ENCODE peak calls at places on chromosome 11, in five cellular contexts. One of them, this sample, is unnamed.

GRCh38 chr11:92977401-92977800 is 8.0 kb downstream of the MTNR1B start:
- DNase-seq in H1: no peak
- DNase-seq in HepG2: no peak
- DNase-seq in K562: no peak
- DNase-seq in GM12878: no peak
- DNase-seq in this sample: no peak

GRCh38 chr11:2760196-2760871 is 60.5 kb upstream of the KCNQ1OT1 start:
- DNase-seq in H1: no peak
- DNase-seq in HepG2: no peak
- DNase-seq in K562: no peak
- DNase-seq in GM12878: no peak
- DNase-seq in this sample: no peak

GRCh38 chr11:1198766-1199688 is 23.8 kb upstream of the MUC5B start:
- DNase-seq in H1: no peak
- DNase-seq in HepG2: no peak
- DNase-seq in K562: no peak
- DNase-seq in GM12878: no peak
- DNase-seq in this sample: no peak

GRCh38 chr11:133784359-133784758 is 61.0 kb downstream of the SPATA19 start:
- DNase-seq in H1: no peak
- DNase-seq in HepG2: no peak
- DNase-seq in K562: no peak
- DNase-seq in GM12878: no peak
- DNase-seq in this sample: no peak

GRCh38 chr11:13682212-13682611 is 13.7 kb downstream of the FAR1 start:
- DNase-seq in H1: no peak
- DNase-seq in HepG2: no peak
- DNase-seq in K562: no peak
- DNase-seq in GM12878: no peak
- DNase-seq in this sample: no peak

GRCh38 chr11:34909435-34909834 is 6.7 kb downstream of the APIP start:
- DNase-seq in H1: no peak
- DNase-seq in HepG2: no peak
- DNase-seq in K562: no peak
- DNase-seq in GM12878: no peak
- DNase-seq in this sample: no peak

GRCh38 chr11:62144641-62145255 is 20.9 kb downstream of the INCENP start:
- DNase-seq in H1: no peak
- DNase-seq in HepG2: no peak
- DNase-seq in K562: no peak
- DNase-seq in GM12878: no peak
- DNase-seq in this sample: no peak

GRCh38 chr11:75986966-75987365 is 172.0 kb downstream of the UVRAG start:
- DNase-seq in H1: no peak
- DNase-seq in HepG2: no peak
- DNase-seq in K562: no peak
- DNase-seq in GM12878: no peak
- DNase-seq in this sample: no peak

GRCh38 chr11:112925516-112926310 is 35.5 kb upstream of the NCAM1 start:
- DNase-seq in H1: no peak
- DNase-seq in HepG2: no peak
- DNase-seq in K562: no peak
- DNase-seq in GM12878: no peak
- DNase-seq in this sample: no peak

GRCh38 chr11:101706541-101706940 is 122.7 kb upstream of the TRPC6 start:
- DNase-seq in H1: no peak
- DNase-seq in HepG2: no peak
- DNase-seq in K562: no peak
- DNase-seq in GM12878: no peak
- DNase-seq in this sample: no peak

GRCh38 chr11:66718320-66718971 is 10.6 kb downstream of the SPTBN2 start:
- DNase-seq in H1: no peak
- DNase-seq in HepG2: peak
- DNase-seq in K562: no peak
- DNase-seq in GM12878: no peak
- DNase-seq in this sample: peak

GRCh38 chr11:129728571-129728970 is 87.1 kb upstream of the TMEM45B start:
- DNase-seq in H1: no peak
- DNase-seq in HepG2: no peak
- DNase-seq in K562: no peak
- DNase-seq in GM12878: no peak
- DNase-seq in this sample: no peak

GRCh38 chr11:130801287-130802146 is 114.8 kb downstream of the SNX19 start:
- DNase-seq in H1: no peak
- DNase-seq in HepG2: no peak
- DNase-seq in K562: no peak
- DNase-seq in GM12878: no peak
- DNase-seq in this sample: no peak

GRCh38 chr11:3108183-3108721 is 51.0 kb upstream of the CARS1 start:
- DNase-seq in H1: no peak
- DNase-seq in HepG2: no peak
- DNase-seq in K562: no peak
- DNase-seq in GM12878: no peak
- DNase-seq in this sample: no peak

GRCh38 chr11:119460582-119460981 is 37.6 kb upstream of the THY1 start:
- DNase-seq in H1: no peak
- DNase-seq in HepG2: no peak
- DNase-seq in K562: no peak
- DNase-seq in GM12878: no peak
- DNase-seq in this sample: no peak
- TF ChIP-seq CREB1 in H1: no peak
- TF ChIP-seq CREB1 in HepG2: no peak
- TF ChIP-seq CREB1 in K562: no peak
- TF ChIP-seq CREB1 in GM12878: no peak
- TF ChIP-seq CREB1 in this sample: no peak

GRCh38 chr11:118606157-118606843 is 1.1 kb upstream of the PHLDB1 start:
- DNase-seq in H1: no peak
- DNase-seq in HepG2: no peak
- DNase-seq in K562: peak
- DNase-seq in GM12878: no peak
- DNase-seq in this sample: peak
- TF ChIP-seq CREB1 in H1: no peak
- TF ChIP-seq CREB1 in HepG2: no peak
- TF ChIP-seq CREB1 in K562: no peak
- TF ChIP-seq CREB1 in GM12878: no peak
- TF ChIP-seq CREB1 in this sample: no peak

GRCh38 chr11:95338430-95338991 is 107.5 kb upstream of the SESN3 start:
- DNase-seq in H1: no peak
- DNase-seq in HepG2: no peak
- DNase-seq in K562: peak
- DNase-seq in GM12878: no peak
- DNase-seq in this sample: peak
- TF ChIP-seq CREB1 in H1: no peak
- TF ChIP-seq CREB1 in HepG2: no peak
- TF ChIP-seq CREB1 in K562: no peak
- TF ChIP-seq CREB1 in GM12878: no peak
- TF ChIP-seq CREB1 in this sample: no peak

DNA sequence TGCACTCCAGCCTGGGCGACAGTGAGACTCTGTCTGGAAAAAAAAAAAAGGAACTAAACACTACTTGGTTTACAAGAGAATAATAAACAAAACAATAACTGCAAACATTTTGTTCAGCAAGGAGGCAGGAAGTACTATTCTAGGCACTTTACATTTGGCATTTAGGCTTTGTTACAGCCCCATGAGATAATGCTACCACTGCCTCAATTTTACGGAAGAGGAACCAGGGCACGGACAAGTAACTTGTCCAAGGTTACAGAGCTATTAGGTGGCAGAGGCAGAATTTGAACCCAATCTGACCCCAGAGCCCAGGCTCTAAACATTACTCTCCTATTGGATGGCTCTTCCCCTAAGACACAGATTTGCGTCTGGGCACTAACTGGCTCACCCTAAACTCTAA is 108.7 kb upstream of the AKIP1 start:
- DNase-seq in H1: no peak
- DNase-seq in HepG2: no peak
- DNase-seq in K562: no peak
- DNase-seq in GM12878: no peak
- DNase-seq in this sample: no peak
- TF ChIP-seq CREB1 in H1: no peak
- TF ChIP-seq CREB1 in HepG2: no peak
- TF ChIP-seq CREB1 in K562: no peak
- TF ChIP-seq CREB1 in GM12878: no peak
- TF ChIP-seq CREB1 in this sample: no peak

GRCh38 chr11:8090756-8091155 is 9.7 kb downstream of the TUB start:
- DNase-seq in H1: peak
- DNase-seq in HepG2: peak
- DNase-seq in K562: peak
- DNase-seq in GM12878: no peak
- DNase-seq in this sample: peak
- TF ChIP-seq CREB1 in H1: no peak
- TF ChIP-seq CREB1 in HepG2: no peak
- TF ChIP-seq CREB1 in K562: no peak
- TF ChIP-seq CREB1 in GM12878: no peak
- TF ChIP-seq CREB1 in this sample: no peak

GRCh38 chr11:70769521-70769920 is 371.2 kb downstream of the CTTN start:
- DNase-seq in H1: no peak
- DNase-seq in HepG2: no peak
- DNase-seq in K562: no peak
- DNase-seq in GM12878: no peak
- DNase-seq in this sample: no peak

GRCh38 chr11:70769106-70769505 is 370.8 kb downstream of the CTTN start:
- DNase-seq in H1: no peak
- DNase-seq in HepG2: no peak
- DNase-seq in K562: no peak
- DNase-seq in GM12878: no peak
- DNase-seq in this sample: no peak

GRCh38 chr11:70775386-70775785 is 377.1 kb downstream of the CTTN start:
- DNase-seq in H1: no peak
- DNase-seq in HepG2: no peak
- DNase-seq in K562: no peak
- DNase-seq in GM12878: no peak
- DNase-seq in this sample: no peak

GRCh38 chr11:70771099-70771885 is 373.0 kb downstream of the CTTN start:
- DNase-seq in H1: no peak
- DNase-seq in HepG2: no peak
- DNase-seq in K562: no peak
- DNase-seq in GM12878: no peak
- DNase-seq in this sample: peak

DNA sequence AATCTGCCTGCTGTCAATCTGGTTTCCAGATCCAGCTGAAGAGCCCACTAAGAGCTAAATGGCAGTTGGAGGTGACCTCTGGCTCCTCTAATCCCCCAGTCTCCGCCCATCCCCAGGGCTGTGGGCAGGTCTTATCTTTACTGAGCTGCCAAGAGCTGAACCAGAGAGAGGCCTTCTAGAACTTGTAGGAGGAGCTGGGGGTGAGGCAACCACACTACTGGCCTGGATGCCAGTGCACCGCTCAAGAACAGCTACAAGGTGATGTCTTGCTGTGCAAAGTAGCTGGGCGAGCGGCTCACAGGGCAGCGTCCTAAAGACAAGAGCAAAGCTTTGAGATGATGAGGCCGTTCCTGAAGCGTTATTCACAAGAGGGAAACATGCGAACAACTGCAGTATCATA is 374.6 kb downstream of the CTTN start:
- DNase-seq in H1: no peak
- DNase-seq in HepG2: peak
- DNase-seq in K562: peak
- DNase-seq in GM12878: no peak
- DNase-seq in this sample: peak
- TF ChIP-seq CREB1 in H1: no peak
- TF ChIP-seq CREB1 in HepG2: no peak
- TF ChIP-seq CREB1 in K562: no peak
- TF ChIP-seq CREB1 in GM12878: no peak
- TF ChIP-seq CREB1 in this sample: no peak

GRCh38 chr11:19774817-19775600 is 62.4 kb downstream of the NAV2 start:
- DNase-seq in H1: no peak
- DNase-seq in HepG2: no peak
- DNase-seq in K562: no peak
- DNase-seq in GM12878: no peak
- DNase-seq in this sample: no peak

GRCh38 chr11:19770277-19770676 is 57.6 kb downstream of the NAV2 start:
- DNase-seq in H1: no peak
- DNase-seq in HepG2: no peak
- DNase-seq in K562: no peak
- DNase-seq in GM12878: no peak
- DNase-seq in this sample: no peak

GRCh38 chr11:19769820-19770219 is 57.2 kb downstream of the NAV2 start:
- DNase-seq in H1: no peak
- DNase-seq in HepG2: no peak
- DNase-seq in K562: no peak
- DNase-seq in GM12878: no peak
- DNase-seq in this sample: no peak

GRCh38 chr11:19774329-19774728 is 61.7 kb downstream of the NAV2 start:
- DNase-seq in H1: no peak
- DNase-seq in HepG2: no peak
- DNase-seq in K562: no peak
- DNase-seq in GM12878: no peak
- DNase-seq in this sample: no peak

DNA sequence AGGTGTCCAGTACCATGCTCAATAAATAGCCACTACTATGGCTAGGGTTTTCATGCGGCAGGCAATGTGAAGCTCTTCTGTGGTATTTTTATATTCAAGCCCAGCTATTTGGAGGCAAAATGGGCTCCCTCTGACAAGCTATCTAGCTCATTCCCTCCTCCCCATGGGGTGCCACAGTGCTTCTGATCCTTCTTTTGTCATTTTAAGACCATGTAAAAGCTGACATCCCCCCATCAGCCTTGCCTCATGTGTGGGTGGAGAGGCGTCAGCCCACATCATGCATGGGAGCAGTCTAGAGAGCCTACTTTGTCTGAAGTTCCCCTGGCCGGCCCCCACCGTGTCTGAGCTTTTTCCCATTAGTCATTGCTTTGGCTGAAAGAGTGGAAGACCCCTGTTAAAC is 59.8 kb downstream of the NAV2 start:
- DNase-seq in H1: peak
- DNase-seq in HepG2: no peak
- DNase-seq in K562: no peak
- DNase-seq in GM12878: no peak
- DNase-seq in this sample: peak
- TF ChIP-seq CREB1 in H1: peak
- TF ChIP-seq CREB1 in HepG2: no peak
- TF ChIP-seq CREB1 in K562: no peak
- TF ChIP-seq CREB1 in GM12878: no peak
- TF ChIP-seq CREB1 in this sample: peak